ENCODE peak calls at places on chromosomes 7 and 10, in ten cellular contexts. G is endothelial cell of umbilical vein; V is CD4-positive, alpha-beta T cell; Z is B cell; K is dorsolateral prefrontal cortex; R is brain microvascular endothelial cell; B is left ventricle myocardium inferior; W is breast epithelium; D is BJ; T is colonic mucosa. L is an unnamed sample.

GRCh38 chr10:24518411-24518810 is 205.3 kb downstream of the ARHGAP21 start:
- DNase-seq in G (no peak), T (no peak), D (no peak), V (no peak), Z (no peak), B (no peak), W (no peak), K (no peak), R (no peak), L (no peak)

GRCh38 chr7:874036-874749 is 2.2 kb upstream of the GET4 start:
- DNase-seq in R (no peak), G (no peak), W (no peak), V (no peak), D (no peak), K (no peak), T (no peak), Z (no peak), B (no peak), L (no peak)

GRCh38 chr10:110865184-110865803 is 6.4 kb upstream of the PDCD4 start:
- DNase-seq in V (no peak), D (peak; percentile 56), Z (no peak), B (no peak), T (peak; percentile 76), G (no peak), W (no peak), K (no peak), R (no peak), L (no peak)

GRCh38 chr10:20767028-20767427 is 130.1 kb downstream of the NEBL start:
- DNase-seq in T (no peak), V (no peak), D (peak; percentile 1), R (peak; percentile 48), B (no peak), Z (no peak), K (no peak), W (no peak), G (no peak), L (no peak)

GRCh38 chr7:85111761-85112160 is 75.1 kb downstream of the SEMA3D start:
- DNase-seq in T (no peak), G (no peak), B (no peak), R (peak; percentile 54), D (no peak), V (no peak), W (no peak), K (no peak), Z (no peak), L (no peak)

GRCh38 chr10:80320377-80320776 is 30.9 kb upstream of the MAT1A start:
- DNase-seq in V (no peak), B (no peak), R (no peak), D (no peak), Z (no peak), G (no peak), W (no peak), K (no peak), T (no peak), L (no peak)

GRCh38 chr10:118694848-118695247 is 59.9 kb downstream of the CACUL1 start:
- DNase-seq in T (no peak), G (no peak), K (no peak), W (no peak), V (no peak), R (no peak), D (peak; percentile 25), Z (no peak), B (no peak), L (no peak)

GRCh38 chr10:117805191-117805590 is 241.6 kb downstream of the RAB11FIP2 start:
- DNase-seq in D (no peak), B (no peak), R (no peak), G (no peak), T (no peak), Z (no peak), V (no peak), K (no peak), W (no peak), L (no peak)

GRCh38 chr7:90404777-90405176 is 1.5 kb downstream of the CLDN12 start:
- DNase-seq in R (peak; percentile 12), T (no peak), B (no peak), V (no peak), K (no peak), W (no peak), Z (no peak), G (no peak), D (no peak), L (no peak)

GRCh38 chr10:117578999-117579590 is 36.5 kb downstream of the EMX2 start:
- DNase-seq in B (no peak), G (no peak), T (no peak), D (no peak), V (no peak), K (no peak), R (no peak), W (no peak), Z (no peak), L (no peak)

GRCh38 chr7:93119191-93119905 is 1.6 kb upstream of the SAMD9 start:
- DNase-seq in Z (no peak), T (no peak), V (no peak), G (no peak), K (no peak), W (no peak), R (peak; percentile 78), B (no peak), D (peak; percentile 30), L (no peak)

GRCh38 chr7:1775389-1775788 is 105.3 kb downstream of the ELFN1 start:
- DNase-seq in W (no peak), G (no peak), T (no peak), R (no peak), Z (no peak), K (no peak), B (no peak), V (no peak), D (no peak), L (no peak)

GRCh38 chr7:5064391-5065106 is 18.9 kb downstream of the RBAK start:
- DNase-seq in D (no peak), W (no peak), R (no peak), B (no peak), V (no peak), G (peak; percentile 7), T (no peak), K (no peak), Z (no peak), L (no peak)

GRCh38 chr7:44200699-44201461 is at the start of gene YKT6:
- DNase-seq in K (peak; percentile 95), D (peak; percentile 65), Z (peak; percentile 95), T (peak; percentile 96), W (peak; percentile 93), V (peak; percentile 94), B (peak; percentile 93), G (peak; percentile 94), R (peak; percentile 92), L (peak; percentile 88)
- TF ChIP-seq CTCF in K (peak; percentile 65), D (peak; percentile 46), Z (peak; percentile 56), T (peak; percentile 40), W (peak; percentile 75), V (peak; percentile 65), B (peak; percentile 74), G (peak; percentile 67), R (peak; percentile 54), L (peak; percentile 48)

GRCh38 chr7:35436452-35436851 is 182.6 kb upstream of the TBX20 start:
- DNase-seq in K (no peak), T (no peak), G (no peak), V (no peak), Z (no peak), R (no peak), D (no peak), B (no peak), W (no peak), L (no peak)

GRCh38 chr7:35424869-35425495 is 171.1 kb upstream of the TBX20 start:
- DNase-seq in V (peak; percentile 55), W (no peak), Z (peak; percentile 69), R (peak; percentile 25), K (no peak), B (peak; percentile 59), G (peak; percentile 53), T (peak; percentile 34), D (no peak), L (peak; percentile 59)

DNA sequence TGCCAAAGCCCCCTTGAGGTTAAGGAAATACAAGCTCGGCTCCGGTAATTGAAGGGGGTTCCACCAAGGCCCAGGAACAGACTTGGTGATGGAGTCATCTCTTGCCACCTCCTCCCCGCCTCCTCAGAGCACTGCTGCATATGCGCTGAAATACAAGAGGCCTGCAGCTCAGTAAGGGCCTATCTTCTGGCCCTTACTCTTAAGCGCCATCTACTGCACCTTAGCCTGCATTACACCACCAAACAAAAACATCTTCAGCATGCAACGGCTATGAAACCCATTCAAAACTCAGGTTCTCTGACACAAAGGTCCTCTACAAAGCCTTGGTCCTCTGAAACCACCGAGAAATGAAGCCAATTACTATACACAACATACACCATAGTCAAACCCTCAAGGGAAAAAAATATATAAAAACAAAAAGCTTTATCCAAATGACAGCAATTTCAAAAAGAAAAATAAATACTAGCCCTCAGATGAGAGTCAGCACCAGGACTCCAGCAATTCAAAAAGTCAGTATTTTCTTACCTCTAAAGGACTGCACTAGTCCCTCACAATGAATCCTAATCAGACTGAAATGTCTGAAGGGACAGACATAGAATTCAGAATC is 176.8 kb upstream of the TBX20 start:
- DNase-seq in D (no peak), G (peak; percentile 13), B (no peak), K (no peak), V (no peak), Z (peak; percentile 3), T (no peak), R (no peak), W (no peak), L (no peak)
- TF ChIP-seq CTCF in D (peak; percentile 79), G (peak; percentile 49), B (no peak), K (no peak), V (no peak), Z (peak; percentile 39), T (no peak), R (peak; percentile 46), W (no peak), L (peak; percentile 22)

DNA sequence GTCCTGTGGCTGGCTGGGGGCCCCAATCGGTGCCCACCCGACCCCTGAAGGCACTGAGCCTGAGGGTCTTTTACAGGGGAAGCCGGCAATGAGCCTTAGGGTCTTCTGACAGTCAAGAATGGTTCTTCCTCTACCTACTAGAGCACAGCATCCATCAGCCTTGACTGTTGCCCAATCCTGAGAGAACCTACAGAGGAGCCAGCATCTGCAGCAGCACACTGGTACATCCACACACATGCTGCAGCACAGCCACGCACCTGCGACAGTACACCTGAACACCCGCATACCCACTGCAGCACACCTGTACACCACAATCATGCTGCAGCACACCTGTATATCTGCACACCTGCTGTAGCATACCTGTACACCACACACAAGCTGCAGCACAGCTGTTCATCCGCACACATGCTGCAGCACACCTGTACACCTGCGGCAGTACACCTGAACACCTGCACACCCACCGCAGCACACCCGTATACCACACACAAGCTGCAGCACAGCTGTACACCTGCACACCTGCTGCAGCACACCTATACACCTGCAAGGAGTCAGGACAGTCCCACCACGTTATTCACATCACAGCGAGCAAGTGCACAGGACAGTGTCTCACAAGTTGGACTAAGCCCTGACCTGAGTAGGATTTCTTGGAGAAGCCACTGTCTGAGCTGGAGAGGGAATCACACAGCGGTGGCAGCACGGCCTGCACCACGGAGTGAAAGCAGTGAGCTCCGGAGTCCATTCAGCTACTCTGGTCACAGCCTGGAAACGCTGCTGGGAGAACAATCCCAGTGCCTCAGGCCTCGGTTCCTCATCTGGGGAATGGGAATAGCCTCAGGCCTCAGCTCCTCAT is 56.4 kb downstream of the VIPR2 start:
- DNase-seq in K (no peak), R (no peak), G (no peak), Z (no peak), D (no peak), T (no peak), W (no peak), B (no peak), V (peak; percentile 24), L (no peak)
- TF ChIP-seq CTCF in K (no peak), R (no peak), G (no peak), Z (no peak), D (no peak), T (no peak), W (no peak), B (no peak), V (no peak), L (no peak)

GRCh38 chr7:16320261-16320660 is 101.1 kb downstream of the CRPPA start:
- DNase-seq in B (no peak), V (no peak), T (no peak), R (no peak), Z (no peak), D (no peak), W (no peak), G (no peak), K (no peak), L (no peak)
- TF ChIP-seq CTCF in B (no peak), V (no peak), T (no peak), R (no peak), Z (no peak), D (no peak), W (no peak), G (no peak), K (no peak), L (no peak)

L was measured in nephron progenitor cell.